ENCODE peak calls at places on chromosomes 13 and 19, in seven cellular contexts. One of them, this sample, is unnamed.
A peak's percentile ranks its signal among the peaks of the same experiment; 100 is the strongest.

GRCh38 chr19:48836089-48837017 is at the start of gene HSD17B14:
- DNase-seq in H1: peak; percentile 64
- DNase-seq in mesendoderm: peak; percentile 88
- DNase-seq in neuronal stem cell: peak; percentile 81
- DNase-seq in mesenchymal stem cell: peak; percentile 90
- DNase-seq in IMR-90: no peak
- DNase-seq in H9: peak; percentile 95
- DNase-seq in this sample: peak; percentile 27

GRCh38 chr19:13859361-13859880 is 17.5 kb upstream of the NANOS3 start:
- DNase-seq in H9: no peak
- DNase-seq in IMR-90: peak; percentile 58
- DNase-seq in neuronal stem cell: no peak
- DNase-seq in H1: no peak
- DNase-seq in mesendoderm: peak; percentile 71
- DNase-seq in mesenchymal stem cell: peak; percentile 66
- DNase-seq in this sample: peak; percentile 82

GRCh38 chr13:22285867-22286632 is 615.2 kb downstream of the FGF9 start:
- DNase-seq in neuronal stem cell: no peak
- DNase-seq in IMR-90: no peak
- DNase-seq in H9: no peak
- DNase-seq in mesendoderm: no peak
- DNase-seq in H1: no peak
- DNase-seq in mesenchymal stem cell: no peak
- DNase-seq in this sample: no peak

GRCh38 chr13:51000058-51000457 is 90.5 kb downstream of the RNASEH2B start:
- DNase-seq in neuronal stem cell: no peak
- DNase-seq in H1: no peak
- DNase-seq in mesendoderm: no peak
- DNase-seq in mesenchymal stem cell: no peak
- DNase-seq in IMR-90: no peak
- DNase-seq in H9: no peak
- DNase-seq in this sample: no peak

GRCh38 chr19:38004100-38004504 is 97.1 kb downstream of the SIPA1L3 start:
- DNase-seq in H1: no peak
- DNase-seq in H9: no peak
- DNase-seq in mesendoderm: no peak
- DNase-seq in mesenchymal stem cell: no peak
- DNase-seq in IMR-90: no peak
- DNase-seq in neuronal stem cell: no peak
- DNase-seq in this sample: no peak

GRCh38 chr19:10289167-10289835 is 451 bp upstream of the ICAM5 start:
- DNase-seq in mesenchymal stem cell: peak; percentile 62
- DNase-seq in neuronal stem cell: no peak
- DNase-seq in H9: peak; percentile 85
- DNase-seq in IMR-90: peak; percentile 54
- DNase-seq in H1: no peak
- DNase-seq in mesendoderm: peak; percentile 58
- DNase-seq in this sample: no peak

GRCh38 chr13:79776538-79776937 is 295.6 kb downstream of the NDFIP2 start:
- DNase-seq in mesendoderm: no peak
- DNase-seq in H9: no peak
- DNase-seq in H1: no peak
- DNase-seq in neuronal stem cell: no peak
- DNase-seq in mesenchymal stem cell: peak; percentile 63
- DNase-seq in IMR-90: peak; percentile 50
- DNase-seq in this sample: no peak

GRCh38 chr13:26978081-26978860 is 193.3 kb downstream of the USP12 start:
- DNase-seq in IMR-90: no peak
- DNase-seq in H1: peak; percentile 13
- DNase-seq in mesendoderm: peak; percentile 90
- DNase-seq in H9: peak; percentile 56
- DNase-seq in neuronal stem cell: no peak
- DNase-seq in mesenchymal stem cell: no peak
- DNase-seq in this sample: no peak

GRCh38 chr19:7226749-7227148 is 67.5 kb downstream of the INSR start:
- DNase-seq in neuronal stem cell: no peak
- DNase-seq in H9: no peak
- DNase-seq in mesendoderm: no peak
- DNase-seq in H1: no peak
- DNase-seq in mesenchymal stem cell: no peak
- DNase-seq in IMR-90: no peak
- DNase-seq in this sample: no peak

GRCh38 chr13:98142427-98143156 is at the start of gene FARP1:
- DNase-seq in mesenchymal stem cell: peak; percentile 76
- DNase-seq in neuronal stem cell: peak; percentile 83
- DNase-seq in H1: no peak
- DNase-seq in IMR-90: peak; percentile 65
- DNase-seq in H9: peak; percentile 78
- DNase-seq in mesendoderm: peak; percentile 84
- DNase-seq in this sample: peak; percentile 78

GRCh38 chr19:51138549-51138979 is 3.5 kb upstream of the SIGLEC7 start:
- DNase-seq in H1: no peak
- DNase-seq in mesenchymal stem cell: no peak
- DNase-seq in IMR-90: no peak
- DNase-seq in mesendoderm: no peak
- DNase-seq in neuronal stem cell: no peak
- DNase-seq in H9: no peak
- DNase-seq in this sample: peak; percentile 30

GRCh38 chr13:33057019-33057785 is 41.0 kb downstream of the KL start:
- DNase-seq in IMR-90: peak; percentile 6
- DNase-seq in H9: no peak
- DNase-seq in mesendoderm: peak; percentile 88
- DNase-seq in mesenchymal stem cell: peak; percentile 34
- DNase-seq in H1: no peak
- DNase-seq in neuronal stem cell: peak; percentile 54
- DNase-seq in this sample: no peak

GRCh38 chr13:41179593-41180250 is 14.6 kb downstream of the KBTBD7 start:
- DNase-seq in neuronal stem cell: no peak
- DNase-seq in mesenchymal stem cell: peak; percentile 6
- DNase-seq in H1: no peak
- DNase-seq in mesendoderm: no peak
- DNase-seq in H9: no peak
- DNase-seq in IMR-90: peak; percentile 80
- DNase-seq in this sample: peak; percentile 23

GRCh38 chr13:21637296-21637695 is 33.3 kb upstream of the MICU2 start:
- DNase-seq in mesenchymal stem cell: no peak
- DNase-seq in H1: no peak
- DNase-seq in mesendoderm: no peak
- DNase-seq in IMR-90: peak; percentile 43
- DNase-seq in H9: no peak
- DNase-seq in neuronal stem cell: no peak
- DNase-seq in this sample: no peak

GRCh38 chr19:19651076-19651475 is 7.6 kb upstream of the GMIP start:
- DNase-seq in H9: no peak
- DNase-seq in H1: no peak
- DNase-seq in IMR-90: no peak
- DNase-seq in mesendoderm: no peak
- DNase-seq in mesenchymal stem cell: no peak
- DNase-seq in neuronal stem cell: no peak
- DNase-seq in this sample: no peak

GRCh38 chr13:46749951-46750350 is 47.0 kb downstream of the ESD start:
- DNase-seq in mesenchymal stem cell: no peak
- DNase-seq in H9: no peak
- DNase-seq in mesendoderm: no peak
- DNase-seq in neuronal stem cell: no peak
- DNase-seq in IMR-90: peak; percentile 22
- DNase-seq in H1: no peak
- DNase-seq in this sample: no peak

GRCh38 chr13:41178040-41178439 is 16.3 kb downstream of the KBTBD7 start:
- DNase-seq in H1: no peak
- DNase-seq in IMR-90: peak; percentile 47
- DNase-seq in mesenchymal stem cell: peak; percentile 58
- DNase-seq in mesendoderm: peak; percentile 46
- DNase-seq in neuronal stem cell: no peak
- DNase-seq in H9: no peak
- DNase-seq in this sample: no peak

GRCh38 chr13:94636942-94637578 is 35.4 kb downstream of the GPR180 start:
- DNase-seq in mesendoderm: no peak
- DNase-seq in H9: no peak
- DNase-seq in H1: no peak
- DNase-seq in mesenchymal stem cell: no peak
- DNase-seq in neuronal stem cell: no peak
- DNase-seq in IMR-90: no peak
- DNase-seq in this sample: no peak

GRCh38 chr19:13143135-13143534 is 7.0 kb downstream of the STX10 start:
- DNase-seq in H9: no peak
- DNase-seq in H1: no peak
- DNase-seq in neuronal stem cell: no peak
- DNase-seq in IMR-90: peak; percentile 82
- DNase-seq in mesendoderm: no peak
- DNase-seq in mesenchymal stem cell: peak; percentile 75
- DNase-seq in this sample: no peak

DNA sequence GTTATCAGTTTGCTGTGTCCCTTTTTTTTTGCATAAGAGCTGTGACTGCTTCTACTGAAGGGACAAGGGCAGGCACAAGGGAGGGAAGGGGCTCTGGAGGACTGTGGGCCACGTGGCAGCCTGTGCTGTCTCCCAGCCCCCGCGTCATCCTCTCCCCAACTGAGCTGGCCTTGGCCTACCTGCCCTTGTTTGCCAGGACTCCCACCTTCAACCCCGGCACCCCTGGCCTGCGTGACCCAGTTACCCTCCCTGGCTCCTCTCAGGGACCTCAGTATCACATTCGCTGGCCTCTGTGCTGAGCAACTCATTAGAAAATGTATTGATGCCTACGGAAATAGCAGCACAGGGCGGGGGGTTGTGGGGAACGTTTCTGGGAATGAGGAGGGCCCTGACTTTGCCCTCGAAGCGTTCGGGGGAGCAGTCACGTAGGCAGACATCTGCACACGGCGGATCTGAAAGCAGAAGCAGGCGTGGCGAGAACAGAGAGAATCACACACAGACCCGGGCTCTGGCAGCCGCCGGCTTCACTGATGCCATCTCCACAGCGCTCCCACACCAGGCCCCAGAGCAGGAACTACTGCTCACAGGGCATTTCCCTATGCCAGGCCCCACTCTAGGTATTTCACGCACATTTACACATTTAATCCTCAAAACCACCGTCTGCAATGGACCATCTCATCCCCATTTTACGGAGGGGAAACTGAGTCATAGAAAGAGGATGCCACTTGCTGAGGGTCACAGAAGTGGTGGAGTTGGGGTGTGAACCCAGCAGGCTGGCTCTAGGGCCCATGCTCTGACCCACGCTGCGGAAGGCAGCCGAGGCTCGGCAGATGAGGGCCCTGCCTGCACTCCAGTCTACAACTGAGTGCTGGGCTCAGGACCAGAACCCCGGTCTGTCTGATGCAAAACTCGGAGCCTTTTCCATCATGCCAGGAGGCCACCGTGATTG is 5.7 kb upstream of the ATF5 start:
- DNase-seq in mesenchymal stem cell: no peak
- DNase-seq in H9: no peak
- DNase-seq in H1: no peak
- DNase-seq in mesendoderm: no peak
- DNase-seq in IMR-90: no peak
- DNase-seq in neuronal stem cell: no peak
- DNase-seq in this sample: no peak
- H3K9ac ChIP-seq in mesenchymal stem cell: peak overlapping the region; percentile 50
- H3K9ac ChIP-seq in H9: no peak overlapping the region
- H3K9ac ChIP-seq in H1: no peak overlapping the region
- H3K9ac ChIP-seq in mesendoderm: no peak overlapping the region
- H3K9ac ChIP-seq in IMR-90: no peak overlapping the region
- H3K9ac ChIP-seq in neuronal stem cell: peak overlapping the region; percentile 51
- H3K9ac ChIP-seq in this sample: no peak overlapping the region

GRCh38 chr13:112176746-112177119 is 109.8 kb downstream of the SOX1 start:
- DNase-seq in mesendoderm: no peak
- DNase-seq in neuronal stem cell: no peak
- DNase-seq in IMR-90: no peak
- DNase-seq in H1: no peak
- DNase-seq in H9: no peak
- DNase-seq in mesenchymal stem cell: no peak
- DNase-seq in this sample: no peak
- H3K4ac ChIP-seq in mesendoderm: no peak overlapping the region
- H3K4ac ChIP-seq in neuronal stem cell: no peak overlapping the region
- H3K4ac ChIP-seq in IMR-90: no peak overlapping the region
- H3K4ac ChIP-seq in H1: no peak overlapping the region
- H3K4ac ChIP-seq in H9: no peak overlapping the region
- H3K4ac ChIP-seq in mesenchymal stem cell: no peak overlapping the region
- H3K4ac ChIP-seq in this sample: no peak overlapping the region

DNA sequence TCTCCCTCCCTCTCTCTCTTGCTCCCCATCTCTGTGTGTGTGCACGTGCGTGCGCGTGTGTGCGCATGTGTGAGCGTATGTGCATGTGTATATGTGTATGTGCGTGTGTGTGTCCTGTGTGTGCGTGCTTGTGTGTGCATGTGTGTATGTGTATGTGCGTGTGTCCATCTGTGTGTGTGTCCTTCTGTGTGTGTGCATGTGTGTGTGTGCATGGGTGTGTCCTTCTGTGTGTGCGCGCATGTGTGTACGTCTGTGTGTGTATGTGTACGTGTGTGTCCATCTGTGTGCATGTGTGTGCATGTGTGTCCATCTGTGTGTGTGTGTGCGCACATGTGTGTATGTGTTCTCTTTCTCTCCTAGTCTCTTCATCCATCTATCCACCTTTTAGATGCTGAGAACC is 12.2 kb downstream of the SLC8A2 start:
- DNase-seq in mesendoderm: no peak
- DNase-seq in H9: no peak
- DNase-seq in H1: no peak
- DNase-seq in IMR-90: no peak
- DNase-seq in neuronal stem cell: no peak
- DNase-seq in mesenchymal stem cell: no peak
- DNase-seq in this sample: no peak
- H3K9ac ChIP-seq in mesendoderm: no peak overlapping the region
- H3K9ac ChIP-seq in H9: no peak overlapping the region
- H3K9ac ChIP-seq in H1: no peak overlapping the region
- H3K9ac ChIP-seq in IMR-90: no peak overlapping the region
- H3K9ac ChIP-seq in neuronal stem cell: peak overlapping the region; percentile 52
- H3K9ac ChIP-seq in mesenchymal stem cell: no peak overlapping the region
- H3K9ac ChIP-seq in this sample: no peak overlapping the region

GRCh38 chr19:41920878-41921277 is 7.4 kb downstream of the ERFL start:
- DNase-seq in H9: no peak
- DNase-seq in H1: no peak
- DNase-seq in mesendoderm: no peak
- DNase-seq in mesenchymal stem cell: no peak
- DNase-seq in neuronal stem cell: no peak
- DNase-seq in IMR-90: no peak
- DNase-seq in this sample: no peak
- H3K4ac ChIP-seq in H9: no peak overlapping the region
- H3K4ac ChIP-seq in H1: no peak overlapping the region
- H3K4ac ChIP-seq in mesendoderm: no peak overlapping the region
- H3K4ac ChIP-seq in mesenchymal stem cell: no peak overlapping the region
- H3K4ac ChIP-seq in neuronal stem cell: no peak overlapping the region
- H3K4ac ChIP-seq in IMR-90: no peak overlapping the region
- H3K4ac ChIP-seq in this sample: no peak overlapping the region

GRCh38 chr19:2846180-2846935 is 5.1 kb downstream of the ZNF555 start:
- DNase-seq in neuronal stem cell: no peak
- DNase-seq in IMR-90: no peak
- DNase-seq in mesendoderm: no peak
- DNase-seq in mesenchymal stem cell: no peak
- DNase-seq in H9: no peak
- DNase-seq in H1: no peak
- DNase-seq in this sample: no peak
- H3K9ac ChIP-seq in neuronal stem cell: no peak overlapping the region
- H3K9ac ChIP-seq in IMR-90: no peak overlapping the region
- H3K9ac ChIP-seq in mesendoderm: no peak overlapping the region
- H3K9ac ChIP-seq in mesenchymal stem cell: no peak overlapping the region
- H3K9ac ChIP-seq in H9: no peak overlapping the region
- H3K9ac ChIP-seq in H1: no peak overlapping the region
- H3K9ac ChIP-seq in this sample: no peak overlapping the region

This sample was measured in trophoblast cell.